ENCODE peak calls at places on chromosomes 2 and 18, in four cellular contexts. R is left ventricle myocardium inferior, V is heart left ventricle, Y is Panc1. X is an unnamed sample. For H3K27me3, the result is how much of the 10 kb centered on the place peaks cover.

GRCh38 chr2:73986085-73986680 is 1.5 kb downstream of the TET3 start:
- DNase-seq in R (no peak), V (no peak), Y (no peak), X (no peak)

GRCh38 chr2:216773072-216773471 is 77.7 kb upstream of the IGFBP5 start:
- DNase-seq in R (peak), V (peak), Y (no peak), X (no peak)

GRCh38 chr2:167127135-167127534 is 238.9 kb downstream of the XIRP2 start:
- DNase-seq in R (no peak), V (no peak), Y (no peak), X (no peak)

GRCh38 chr2:102803041-102803896 is 41.4 kb downstream of the TMEM182 start:
- DNase-seq in R (no peak), V (no peak), Y (no peak), X (no peak)

GRCh38 chr2:238169021-238169707 is 10.4 kb downstream of the ERFE start:
- DNase-seq in R (peak), V (peak), Y (peak), X (no peak)

GRCh38 chr2:114170070-114170469 is 272.4 kb upstream of the DPP10 start:
- DNase-seq in R (no peak), V (no peak), Y (no peak), X (no peak)

GRCh38 chr18:36127866-36128845 is 984 bp downstream of the SLC39A6 start:
- DNase-seq in R (no peak), V (no peak), Y (no peak), X (peak)

GRCh38 chr2:144452169-144453038 is 67.5 kb downstream of the ZEB2 start:
- DNase-seq in R (no peak), V (no peak), Y (no peak), X (no peak)

GRCh38 chr2:45178359-45178758 is 169.1 kb upstream of the SIX2 start:
- DNase-seq in R (no peak), V (no peak), Y (no peak), X (no peak)

GRCh38 chr2:195566201-195566600 is 90.8 kb upstream of the SLC39A10 start:
- DNase-seq in R (no peak), V (no peak), Y (no peak), X (no peak)

GRCh38 chr2:74524955-74525716 is 895 bp downstream of the DQX1 start:
- DNase-seq in R (no peak), V (peak), Y (no peak), X (no peak)

GRCh38 chr2:75100011-75100680 is 99.2 kb downstream of the TACR1 start:
- DNase-seq in R (no peak), V (no peak), Y (no peak), X (no peak)

GRCh38 chr2:64992218-64992617 is 3.0 kb downstream of the SLC1A4 start:
- DNase-seq in R (no peak), V (no peak), Y (no peak), X (no peak)

DNA sequence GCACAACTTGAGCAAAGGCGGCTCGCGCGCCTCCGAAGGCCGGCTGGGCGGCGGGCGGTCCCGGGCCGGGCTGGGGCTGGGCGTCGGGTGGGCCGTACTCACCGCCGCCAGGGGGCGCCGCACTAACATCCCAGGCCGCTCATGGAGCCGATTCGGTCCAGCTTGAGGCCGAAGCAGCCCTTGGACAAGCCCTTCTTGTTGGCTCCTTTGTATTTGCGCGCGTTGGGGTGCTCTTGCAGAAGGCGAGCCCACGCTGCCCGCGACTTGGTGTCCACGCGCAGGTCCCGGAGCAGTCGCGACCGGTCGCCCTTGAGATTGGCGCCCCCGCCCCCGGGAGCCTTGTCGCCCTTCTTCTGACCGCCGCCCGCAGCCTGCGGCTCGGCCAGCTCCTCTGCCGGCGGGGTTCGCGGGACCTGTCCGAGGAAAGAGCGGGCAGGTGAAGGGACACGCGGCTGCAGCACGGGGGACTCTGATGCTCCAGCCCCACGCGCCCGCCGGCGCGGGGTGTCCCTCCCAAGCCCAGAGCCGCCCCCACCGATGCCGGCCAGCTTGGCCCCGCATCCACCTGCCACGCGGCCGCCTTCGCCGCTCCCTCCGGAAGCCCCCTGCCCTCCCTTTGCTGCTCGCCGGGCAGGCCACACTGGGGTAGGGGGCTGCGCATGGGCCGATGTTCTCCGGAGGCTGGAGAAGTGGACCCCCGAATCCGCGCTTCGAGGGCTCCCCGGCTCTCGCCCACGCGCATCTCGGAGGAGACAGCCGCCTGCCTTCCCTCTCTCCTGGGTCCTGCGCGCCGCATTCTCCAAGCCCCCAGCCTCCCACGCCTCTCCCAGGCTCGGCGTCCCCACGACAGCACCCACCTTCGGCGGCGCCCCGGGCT is 655 bp downstream of the NPPC start:
- DNase-seq in R (peak), V (peak), Y (no peak), X (peak)
- H3K27me3 ChIP-seq in R (half or more), V (half or more), Y (under half), X (under half)

DNA sequence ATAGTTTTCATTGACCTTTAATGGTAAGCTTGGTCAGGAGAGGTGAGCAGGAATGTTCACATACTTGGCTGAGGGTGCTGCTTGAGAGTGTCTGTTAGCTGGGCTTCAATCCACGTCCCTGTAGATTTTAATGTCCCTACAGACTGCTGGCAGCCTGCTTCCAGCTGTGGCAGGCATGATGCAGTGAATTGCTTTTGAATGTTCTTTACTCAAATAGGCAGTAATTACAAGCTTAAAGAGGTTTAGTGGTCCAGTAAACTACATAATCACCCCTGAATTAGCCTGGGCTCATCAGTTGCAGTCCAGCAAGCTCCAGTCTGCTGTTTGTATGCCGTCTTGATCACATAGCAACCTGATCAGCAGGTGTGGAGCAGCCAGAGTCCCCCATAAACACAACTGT is 102.1 kb downstream of the MEIS1 start:
- DNase-seq in R (no peak), V (no peak), Y (no peak), X (no peak)
- H3K27ac ChIP-seq in R (peak), V (no peak), Y (no peak), X (peak)

GRCh38 chr2:174846218-174846617 is 81.9 kb upstream of the CHRNA1 start:
- DNase-seq in R (no peak), V (no peak), Y (no peak), X (no peak)

GRCh38 chr2:174846941-174847938 is 83.0 kb upstream of the CHRNA1 start:
- DNase-seq in R (no peak), V (peak), Y (no peak), X (no peak)

GRCh38 chr2:174842496-174842895 is 78.2 kb upstream of the CHRNA1 start:
- DNase-seq in R (no peak), V (no peak), Y (no peak), X (no peak)

GRCh38 chr2:174841931-174842330 is 77.7 kb upstream of the CHRNA1 start:
- DNase-seq in R (no peak), V (no peak), Y (no peak), X (no peak)

GRCh38 chr2:174844295-174844708 is 80.0 kb upstream of the CHRNA1 start:
- DNase-seq in R (no peak), V (no peak), Y (no peak), X (no peak)
- H3K27me3 ChIP-seq in R (under half), V (under half), Y (under half), X (under half)

GRCh38 chr2:100407600-100407999 is 9.9 kb downstream of the CHST10 start:
- DNase-seq in R (no peak), V (no peak), Y (no peak), X (no peak)

GRCh38 chr2:100406120-100406508 is 11.4 kb downstream of the CHST10 start:
- DNase-seq in R (no peak), V (no peak), Y (no peak), X (no peak)

GRCh38 chr2:100405403-100406119 is 11.9 kb downstream of the CHST10 start:
- DNase-seq in R (no peak), V (no peak), Y (no peak), X (no peak)

GRCh38 chr2:100408104-100408503 is 9.4 kb downstream of the CHST10 start:
- DNase-seq in R (peak), V (peak), Y (no peak), X (no peak)

GRCh38 chr2:100407108-100407507 is 10.4 kb downstream of the CHST10 start:
- DNase-seq in R (no peak), V (no peak), Y (no peak), X (no peak)
- H3K27ac ChIP-seq in R (peak), V (no peak), Y (no peak), X (no peak)

DNA sequence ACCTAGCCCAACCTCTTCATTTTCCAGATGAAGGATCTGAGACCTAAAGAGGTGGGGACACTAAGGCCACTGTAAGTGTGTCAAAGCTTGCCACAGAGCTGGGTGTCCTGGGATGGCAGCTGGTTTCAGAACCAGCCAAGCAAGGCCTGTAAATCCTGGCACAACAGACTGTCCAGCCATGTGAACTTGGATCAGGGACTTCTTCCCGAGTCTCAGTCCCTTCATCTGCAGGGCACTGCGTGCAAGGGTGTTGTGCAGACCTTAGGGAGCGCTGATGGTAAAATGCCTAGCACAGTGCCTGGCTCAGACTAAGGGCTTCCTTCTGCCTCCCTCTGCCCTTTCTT is 124.8 kb downstream of the INHBB start:
- DNase-seq in R (no peak), V (no peak), Y (no peak), X (peak)
- H3K27me3 ChIP-seq in R (under half), V (under half), Y (under half), X (under half)

DNA sequence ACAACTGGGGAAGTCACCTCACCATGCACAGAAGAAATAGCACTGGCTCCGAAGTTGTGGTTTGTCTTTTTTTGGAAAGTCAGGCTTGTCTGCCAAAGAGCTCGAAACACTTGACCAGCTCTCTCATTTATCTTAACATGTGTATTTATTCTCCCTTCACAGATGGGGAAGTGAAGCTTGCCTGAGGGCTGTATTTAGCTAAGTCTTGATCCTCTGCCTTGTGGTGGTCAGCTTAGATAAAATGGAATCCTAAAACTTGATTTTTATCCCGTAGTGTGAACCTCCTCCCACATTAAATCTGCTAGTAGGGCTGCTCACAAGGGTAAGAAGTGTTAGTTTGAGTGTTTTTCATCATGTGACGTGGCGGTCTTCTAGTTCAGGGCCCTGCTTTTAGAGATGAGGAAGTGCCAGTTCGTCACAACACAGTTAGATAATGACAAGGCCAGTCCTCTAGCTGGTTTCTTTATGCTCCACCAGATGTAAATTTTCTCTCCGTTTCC is 89.7 kb downstream of the TMEM247 start:
- DNase-seq in R (no peak), V (no peak), Y (no peak), X (no peak)
- H3K27ac ChIP-seq in R (peak), V (peak), Y (no peak), X (peak)

GRCh38 chr18:69400976-69401474 is 337 bp downstream of the DOK6 start:
- DNase-seq in R (peak), V (peak), Y (no peak), X (no peak)
- H3K27me3 ChIP-seq in R (under half), V (under half), Y (under half), X (under half)

DNA sequence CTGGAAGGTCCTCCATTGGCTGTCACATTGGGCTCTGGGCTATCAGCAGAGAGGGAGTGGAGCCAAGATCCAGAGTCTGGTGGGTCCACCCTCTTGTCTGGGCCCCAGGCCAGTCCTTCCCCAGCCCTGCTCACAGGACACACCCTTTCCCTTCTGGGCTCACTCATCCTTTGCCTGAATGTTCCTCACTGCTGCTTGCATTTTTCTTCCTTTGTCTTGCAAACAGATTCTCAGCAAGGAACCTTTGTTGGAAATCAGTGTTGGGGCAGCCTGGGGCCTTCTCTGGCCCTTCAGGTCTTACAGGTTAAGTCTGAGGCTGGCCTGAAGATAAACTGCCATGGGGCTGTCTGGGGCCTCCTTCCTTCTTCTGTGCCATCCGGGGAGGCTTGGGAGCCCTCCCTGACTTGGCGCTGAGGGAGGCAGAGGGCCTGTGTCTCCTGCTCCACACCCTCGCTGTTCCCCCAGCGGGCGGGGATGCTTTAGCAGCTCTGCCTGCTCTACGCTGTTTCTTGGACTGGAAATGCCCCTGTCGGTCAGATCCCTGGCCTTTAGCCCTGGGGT is 11.5 kb upstream of the CELF4 start:
- DNase-seq in R (peak), V (peak), Y (no peak), X (no peak)
- H3K27ac ChIP-seq in R (peak), V (peak), Y (no peak), X (no peak)

X was measured in Peyer's patch.